ENCODE peak calls at places on chromosomes 11 and 22, in six cellular contexts. Z is ovary, H is breast epithelium, V is heart right ventricle, U is HCT116, L is Panc1. X is an unnamed sample.

GRCh38 chr22:38262051-38262795 is 10.6 kb downstream of the TMEM184B start:
- DNase-seq in Z (no peak), H (peak), V (no peak), U (no peak), L (no peak), X (no peak)

GRCh38 chr22:32852346-32853251 is 51.1 kb downstream of the TIMP3 start:
- DNase-seq in Z (peak), H (no peak), V (peak), U (no peak), L (no peak), X (peak)

GRCh38 chr11:94880216-94880615 is 93.1 kb downstream of the CWC15 start:
- DNase-seq in Z (no peak), H (no peak), V (no peak), U (peak), L (peak), X (no peak)

GRCh38 chr22:39297490-39298193 is 21.8 kb downstream of the RPL3 start:
- DNase-seq in Z (no peak), H (peak), V (no peak), U (no peak), L (no peak), X (no peak)

GRCh38 chr22:46084376-46084775 is 66.0 kb upstream of the PPARA start:
- DNase-seq in Z (no peak), H (no peak), V (no peak), U (no peak), L (no peak), X (no peak)

GRCh38 chr11:44627911-44628729 is 62.7 kb downstream of the CD82 start:
- DNase-seq in Z (peak), H (no peak), V (peak), U (no peak), L (no peak), X (no peak)

GRCh38 chr11:118845369-118845768 is 38.3 kb upstream of the CXCR5 start:
- DNase-seq in Z (no peak), H (no peak), V (no peak), U (no peak), L (no peak), X (no peak)

GRCh38 chr22:23236440-23237139 is 56.3 kb downstream of the BCR start:
- DNase-seq in Z (peak), H (no peak), V (no peak), U (no peak), L (no peak), X (no peak)

GRCh38 chr11:133795088-133795487 is 50.2 kb downstream of the SPATA19 start:
- DNase-seq in Z (no peak), H (no peak), V (no peak), U (no peak), L (no peak), X (no peak)

GRCh38 chr22:21992593-21993237 is 10.1 kb upstream of the TOP3B start:
- DNase-seq in Z (no peak), H (no peak), V (no peak), U (no peak), L (no peak), X (no peak)

GRCh38 chr11:61828629-61829407 is 718 bp downstream of the FADS2 start:
- DNase-seq in Z (peak), H (no peak), V (peak), U (no peak), L (no peak), X (no peak)

GRCh38 chr11:61828379-61828628 is 204 bp downstream of the FADS2 start:
- DNase-seq in Z (no peak), H (no peak), V (no peak), U (no peak), L (no peak), X (no peak)

GRCh38 chr11:61827573-61828378 is at the start of gene FADS2:
- DNase-seq in Z (peak), H (peak), V (peak), U (no peak), L (no peak), X (peak)

GRCh38 chr11:61830318-61831105 is 2.4 kb downstream of the FADS2 start:
- DNase-seq in Z (no peak), H (no peak), V (no peak), U (no peak), L (no peak), X (no peak)

DNA sequence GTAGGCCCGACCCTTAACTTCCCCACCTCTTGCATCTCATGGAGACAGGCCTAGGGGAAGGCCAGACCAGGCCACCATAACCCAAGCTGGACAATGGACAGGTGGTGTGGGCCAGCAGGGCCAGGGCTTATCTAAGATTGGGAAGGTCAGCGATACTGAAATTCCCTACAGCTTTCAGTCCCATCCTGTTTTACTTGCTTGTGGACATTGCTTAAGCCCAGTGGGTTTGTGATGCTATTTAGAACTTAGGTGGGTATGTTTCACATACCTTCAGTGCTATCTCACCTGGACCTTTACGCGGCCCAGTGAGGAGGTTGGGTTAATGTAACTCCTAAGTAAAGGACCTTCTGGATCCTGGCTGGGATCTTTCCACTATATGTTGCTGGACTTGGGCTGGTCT is 1.7 kb downstream of the FADS2 start:
- DNase-seq in Z (no peak), H (no peak), V (no peak), U (no peak), L (no peak), X (no peak)
- H3K4me3 ChIP-seq in Z (no peak), H (no peak), V (no peak), U (no peak), L (peak), X (peak)

DNA sequence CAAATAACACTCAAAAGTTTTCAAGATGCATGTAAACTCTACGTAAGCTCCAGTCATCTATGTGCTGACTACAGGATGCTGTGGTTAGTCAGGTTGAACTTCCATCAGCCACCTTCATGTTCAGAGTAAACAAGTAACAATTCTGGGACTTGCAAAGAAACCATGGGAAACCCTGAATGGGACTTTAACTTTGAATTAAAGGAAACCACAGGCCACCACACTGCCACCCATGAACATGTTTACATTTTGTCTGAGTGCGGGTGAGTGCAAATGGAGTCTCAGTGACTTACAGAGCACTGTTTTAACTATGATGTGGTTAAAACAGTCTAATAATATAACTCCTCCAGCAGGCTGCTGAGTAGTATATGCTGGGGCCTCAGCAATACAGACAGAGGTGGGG is 12.9 kb upstream of the SYTL2 start:
- DNase-seq in Z (no peak), H (no peak), V (no peak), U (no peak), L (no peak), X (no peak)
- TF ChIP-seq CTCF in Z (no peak), H (no peak), V (no peak), U (no peak), L (no peak), X (no peak)

DNA sequence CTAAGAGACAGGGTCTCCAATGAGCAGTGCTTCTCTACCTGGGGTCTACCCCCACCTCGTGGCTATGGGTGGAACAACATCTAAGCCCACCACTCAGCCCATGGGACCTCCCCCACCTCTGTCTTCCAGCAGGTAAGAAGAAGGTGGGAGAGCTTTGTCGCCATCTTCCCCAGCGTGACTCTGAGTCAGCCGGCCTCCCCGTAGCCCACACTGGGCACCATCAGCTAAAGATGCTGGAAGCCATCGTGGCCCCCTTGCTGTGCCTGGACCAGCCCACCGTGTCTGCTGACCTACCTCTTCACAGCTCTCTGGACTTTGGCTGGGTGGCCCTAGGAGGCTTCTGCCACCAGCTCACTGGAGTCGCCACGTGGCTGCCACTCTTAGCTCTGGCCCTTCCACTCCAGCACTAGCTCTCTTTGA is 954 bp downstream of the C11orf86 start:
- DNase-seq in Z (no peak), H (no peak), V (no peak), U (no peak), L (no peak), X (no peak)
- H3K4me3 ChIP-seq in Z (no peak), H (no peak), V (no peak), U (no peak), L (no peak), X (no peak)

DNA sequence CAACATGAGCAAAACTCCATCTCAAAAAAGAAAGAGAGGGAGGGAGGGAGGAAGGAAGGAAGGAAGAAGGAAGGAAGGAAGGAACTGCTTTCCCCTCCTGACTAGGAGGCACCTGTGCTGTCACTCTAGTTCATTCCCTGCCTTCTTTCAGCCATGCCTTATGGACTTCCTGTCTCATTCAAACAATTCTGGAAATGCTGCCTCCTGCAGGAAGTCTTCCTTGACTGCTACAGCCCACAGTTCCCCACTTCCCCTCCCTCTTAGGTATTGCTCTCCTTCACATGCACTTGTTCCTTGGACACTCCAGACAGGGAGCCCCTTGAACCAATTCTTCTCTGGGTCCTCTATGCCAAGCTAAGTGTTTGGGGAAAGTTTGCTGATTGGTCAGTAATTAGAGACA is 31.6 kb upstream of the WNT11 start:
- DNase-seq in Z (no peak), H (no peak), V (no peak), U (peak), L (no peak), X (no peak)
- TF ChIP-seq CTCF in Z (no peak), H (no peak), V (no peak), U (peak), L (no peak), X (no peak)

GRCh38 chr11:79437981-79438630 is 2.7 kb downstream of the TENM4 start:
- DNase-seq in Z (peak), H (no peak), V (no peak), U (no peak), L (no peak), X (no peak)
- H3K4me3 ChIP-seq in Z (peak), H (peak), V (peak), U (no peak), L (peak), X (peak)

GRCh38 chr11:47161134-47161854 is 15.4 kb downstream of the ARFGAP2 start:
- DNase-seq in Z (peak), H (peak), V (peak), U (no peak), L (no peak), X (no peak)
- TF ChIP-seq CTCF in Z (peak), H (peak), V (peak), U (peak), L (peak), X (peak)

GRCh38 chr22:19848298-19849224 is 6.1 kb downstream of the GNB1L start:
- DNase-seq in Z (no peak), H (peak), V (no peak), U (peak), L (no peak), X (no peak)

GRCh38 chr22:19845369-19845722 is 9.3 kb downstream of the GNB1L start:
- DNase-seq in Z (no peak), H (no peak), V (no peak), U (no peak), L (no peak), X (no peak)

GRCh38 chr22:19844423-19845368 is 10.0 kb downstream of the GNB1L start:
- DNase-seq in Z (no peak), H (peak), V (peak), U (no peak), L (no peak), X (no peak)

GRCh38 chr22:19846620-19847344 is 7.9 kb downstream of the GNB1L start:
- DNase-seq in Z (no peak), H (no peak), V (no peak), U (no peak), L (no peak), X (no peak)

DNA sequence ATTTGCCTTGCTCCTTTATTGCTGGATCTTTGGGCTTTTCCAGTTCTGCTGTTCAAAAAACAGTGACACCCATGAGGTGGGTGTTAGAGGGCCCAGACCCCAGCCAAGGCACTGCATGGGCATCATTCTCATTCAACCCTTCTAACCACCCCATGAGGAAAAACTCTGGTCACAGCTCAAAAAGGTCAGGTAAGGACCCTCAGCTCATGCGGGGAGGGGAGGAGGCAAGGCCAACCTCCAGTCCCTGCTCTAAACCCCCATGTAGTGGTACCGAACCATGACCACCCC is 7.4 kb downstream of the GNB1L start:
- DNase-seq in Z (no peak), H (no peak), V (no peak), U (no peak), L (no peak), X (no peak)
- H3K4me3 ChIP-seq in Z (no peak), H (no peak), V (no peak), U (no peak), L (no peak), X (no peak)

GRCh38 chr11:69615545-69616278 is 25.2 kb upstream of the CCND1 start:
- DNase-seq in Z (no peak), H (no peak), V (no peak), U (no peak), L (no peak), X (no peak)
- TF ChIP-seq CTCF in Z (no peak), H (no peak), V (no peak), U (no peak), L (no peak), X (no peak)

DNA sequence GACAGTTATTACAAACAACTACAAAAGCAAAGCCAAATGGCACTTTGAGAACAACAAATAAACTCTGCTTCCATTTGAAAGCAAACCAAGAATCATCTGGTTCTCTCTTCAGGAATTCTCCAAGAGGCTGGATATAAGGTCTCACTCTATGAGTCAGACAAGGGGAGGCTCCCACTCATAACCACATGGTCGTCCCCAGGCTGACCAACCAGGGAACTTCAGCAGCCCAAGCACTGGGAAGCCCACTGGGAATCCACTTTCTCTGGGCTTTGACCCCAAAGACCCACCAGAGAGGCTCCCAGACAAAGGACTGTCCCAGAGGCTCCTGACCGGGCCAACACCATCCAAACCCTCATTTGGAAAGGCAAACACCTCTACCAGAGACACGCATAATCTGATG is 35.3 kb downstream of the DGCR2 start:
- DNase-seq in Z (no peak), H (no peak), V (no peak), U (no peak), L (no peak), X (no peak)
- H3K4me3 ChIP-seq in Z (no peak), H (no peak), V (no peak), U (peak), L (no peak), X (no peak)

DNA sequence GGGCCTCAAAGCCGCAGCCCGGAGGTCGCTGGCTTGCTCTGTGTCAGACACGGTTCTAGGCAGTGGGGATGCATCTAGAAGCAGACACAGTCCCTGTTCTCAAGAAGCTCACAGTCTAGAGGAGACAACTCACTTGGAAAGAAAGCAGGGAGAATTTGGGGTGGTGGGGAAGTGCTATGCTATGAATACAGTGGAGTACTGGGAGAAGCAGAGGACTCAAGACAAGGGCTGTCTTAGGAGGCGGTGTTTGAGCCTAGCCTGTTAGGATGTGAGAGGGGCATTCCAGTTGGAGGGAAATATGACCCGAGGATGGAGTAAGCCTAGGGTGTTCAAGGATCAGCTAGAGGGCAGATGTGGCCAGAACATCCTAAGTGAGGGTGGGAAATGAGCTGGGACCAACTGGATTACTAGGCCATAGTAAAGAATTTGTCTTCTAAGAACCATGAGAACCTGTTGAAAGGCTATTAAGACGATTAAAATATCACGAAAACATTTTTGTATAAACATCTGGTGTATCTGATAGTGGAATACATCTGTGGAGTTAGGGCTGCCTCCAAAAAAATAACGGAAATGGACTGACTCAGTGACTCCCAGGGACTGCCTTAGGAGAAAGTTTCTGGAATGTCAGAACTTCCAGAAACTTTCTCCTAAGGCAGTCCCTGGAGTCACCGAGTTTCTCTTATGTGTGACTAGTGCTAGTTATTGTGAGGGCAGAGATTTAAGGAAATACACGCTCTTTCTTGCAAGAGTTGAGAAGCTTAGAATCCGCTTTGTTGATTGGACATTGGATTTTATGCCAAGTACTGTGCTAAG is 1.1 kb upstream of the PITPNB start:
- DNase-seq in Z (no peak), H (no peak), V (peak), U (no peak), L (no peak), X (no peak)
- TF ChIP-seq CTCF in Z (no peak), H (no peak), V (no peak), U (no peak), L (no peak), X (no peak)

X was measured in thoracic aorta.